ENCODE peak calls at places on chromosomes 1 and 21, in five cellular contexts. One of them, this sample, is unnamed.

GRCh38 chr1:228417471-228418203 is 976 bp upstream of the TRIM17 start:
- DNase-seq in IMR-90: no peak
- DNase-seq in epithelial cell of esophagus: peak
- DNase-seq in adrenal gland: no peak
- DNase-seq in pancreas: no peak
- DNase-seq in this sample: no peak

GRCh38 chr1:110877776-110878175 is 4.8 kb downstream of the CD53 start:
- DNase-seq in IMR-90: no peak
- DNase-seq in epithelial cell of esophagus: no peak
- DNase-seq in adrenal gland: no peak
- DNase-seq in pancreas: no peak
- DNase-seq in this sample: no peak

GRCh38 chr1:67892451-67893125 is 59.3 kb upstream of the GNG12 start:
- DNase-seq in IMR-90: peak
- DNase-seq in epithelial cell of esophagus: no peak
- DNase-seq in adrenal gland: no peak
- DNase-seq in pancreas: no peak
- DNase-seq in this sample: no peak

GRCh38 chr1:224357626-224358124 is 996 bp downstream of the CNIH4 start:
- DNase-seq in IMR-90: peak
- DNase-seq in epithelial cell of esophagus: peak
- DNase-seq in adrenal gland: no peak
- DNase-seq in pancreas: no peak
- DNase-seq in this sample: peak

GRCh38 chr1:21669033-21669286 is 197 bp downstream of the RAP1GAP start:
- DNase-seq in IMR-90: no peak
- DNase-seq in epithelial cell of esophagus: no peak
- DNase-seq in adrenal gland: no peak
- DNase-seq in pancreas: no peak
- DNase-seq in this sample: no peak

GRCh38 chr1:89149229-89149628 is 23.3 kb upstream of the GBP2 start:
- DNase-seq in IMR-90: peak
- DNase-seq in epithelial cell of esophagus: no peak
- DNase-seq in adrenal gland: peak
- DNase-seq in pancreas: peak
- DNase-seq in this sample: no peak

GRCh38 chr1:36882536-36883285 is 151.6 kb downstream of the GRIK3 start:
- DNase-seq in IMR-90: no peak
- DNase-seq in epithelial cell of esophagus: no peak
- DNase-seq in adrenal gland: no peak
- DNase-seq in pancreas: no peak
- DNase-seq in this sample: no peak

GRCh38 chr1:118914379-118915161 is 73.6 kb downstream of the TBX15 start:
- DNase-seq in IMR-90: no peak
- DNase-seq in epithelial cell of esophagus: peak
- DNase-seq in adrenal gland: no peak
- DNase-seq in pancreas: no peak
- DNase-seq in this sample: no peak

GRCh38 chr1:198686069-198686728 is 47.4 kb downstream of the PTPRC start:
- DNase-seq in IMR-90: peak
- DNase-seq in epithelial cell of esophagus: peak
- DNase-seq in adrenal gland: no peak
- DNase-seq in pancreas: no peak
- DNase-seq in this sample: no peak

GRCh38 chr21:15895142-15896106 is 165.6 kb downstream of the USP25 start:
- DNase-seq in IMR-90: peak
- DNase-seq in epithelial cell of esophagus: no peak
- DNase-seq in adrenal gland: no peak
- DNase-seq in pancreas: no peak
- DNase-seq in this sample: no peak

GRCh38 chr1:174428739-174429138 is 19.0 kb upstream of the GPR52 start:
- DNase-seq in IMR-90: no peak
- DNase-seq in epithelial cell of esophagus: no peak
- DNase-seq in adrenal gland: no peak
- DNase-seq in pancreas: no peak
- DNase-seq in this sample: no peak

GRCh38 chr21:45225041-45225740 is 62.5 kb downstream of the POFUT2 start:
- DNase-seq in IMR-90: no peak
- DNase-seq in epithelial cell of esophagus: no peak
- DNase-seq in adrenal gland: no peak
- DNase-seq in pancreas: no peak
- DNase-seq in this sample: no peak

GRCh38 chr1:172476218-172476811 is 32.4 kb upstream of the PIGC start:
- DNase-seq in IMR-90: no peak
- DNase-seq in epithelial cell of esophagus: peak
- DNase-seq in adrenal gland: no peak
- DNase-seq in pancreas: no peak
- DNase-seq in this sample: no peak

GRCh38 chr1:192700834-192701271 is 64.9 kb downstream of the RGS13 start:
- DNase-seq in IMR-90: peak
- DNase-seq in epithelial cell of esophagus: peak
- DNase-seq in adrenal gland: no peak
- DNase-seq in pancreas: no peak
- DNase-seq in this sample: peak

GRCh38 chr1:206000641-206001339 is 2.4 kb downstream of the RAB7B start:
- DNase-seq in IMR-90: peak
- DNase-seq in epithelial cell of esophagus: peak
- DNase-seq in adrenal gland: peak
- DNase-seq in pancreas: no peak
- DNase-seq in this sample: no peak

GRCh38 chr1:45622267-45622890 is 1.5 kb downstream of the CCDC17 start:
- DNase-seq in IMR-90: no peak
- DNase-seq in epithelial cell of esophagus: no peak
- DNase-seq in adrenal gland: no peak
- DNase-seq in pancreas: no peak
- DNase-seq in this sample: no peak

GRCh38 chr1:65255088-65256050 is 54.0 kb upstream of the DNAJC6 start:
- DNase-seq in IMR-90: no peak
- DNase-seq in epithelial cell of esophagus: peak
- DNase-seq in adrenal gland: peak
- DNase-seq in pancreas: no peak
- DNase-seq in this sample: no peak

GRCh38 chr1:213443415-213443814 is 392.4 kb downstream of the RPS6KC1 start:
- DNase-seq in IMR-90: no peak
- DNase-seq in epithelial cell of esophagus: peak
- DNase-seq in adrenal gland: no peak
- DNase-seq in pancreas: no peak
- DNase-seq in this sample: no peak

GRCh38 chr1:111032295-111032897 is 68.7 kb upstream of the LRIF1 start:
- DNase-seq in IMR-90: peak
- DNase-seq in epithelial cell of esophagus: peak
- DNase-seq in adrenal gland: peak
- DNase-seq in pancreas: no peak
- DNase-seq in this sample: no peak

GRCh38 chr1:36095760-36096405 is 7.2 kb downstream of the ADPRS start:
- DNase-seq in IMR-90: no peak
- DNase-seq in epithelial cell of esophagus: no peak
- DNase-seq in adrenal gland: no peak
- DNase-seq in pancreas: no peak
- DNase-seq in this sample: no peak

GRCh38 chr1:54053745-54054437 is 483 bp downstream of the TCEANC2 start:
- DNase-seq in IMR-90: peak
- DNase-seq in epithelial cell of esophagus: peak
- DNase-seq in adrenal gland: no peak
- DNase-seq in pancreas: no peak
- DNase-seq in this sample: no peak

GRCh38 chr1:208216062-208216461 is 28.1 kb downstream of the PLXNA2 start:
- DNase-seq in IMR-90: peak
- DNase-seq in epithelial cell of esophagus: peak
- DNase-seq in adrenal gland: no peak
- DNase-seq in pancreas: no peak
- DNase-seq in this sample: no peak

GRCh38 chr1:46735708-46736324 is 16.9 kb upstream of the EFCAB14 start:
- DNase-seq in IMR-90: peak
- DNase-seq in epithelial cell of esophagus: peak
- DNase-seq in adrenal gland: peak
- DNase-seq in pancreas: no peak
- DNase-seq in this sample: peak

GRCh38 chr1:41353744-41354143 is 7.5 kb upstream of the FOXO6 start:
- DNase-seq in IMR-90: no peak
- DNase-seq in epithelial cell of esophagus: no peak
- DNase-seq in adrenal gland: no peak
- DNase-seq in pancreas: no peak
- DNase-seq in this sample: no peak

GRCh38 chr1:8370046-8370881 is 52.4 kb downstream of the SLC45A1 start:
- DNase-seq in IMR-90: peak
- DNase-seq in epithelial cell of esophagus: no peak
- DNase-seq in adrenal gland: no peak
- DNase-seq in pancreas: no peak
- DNase-seq in this sample: no peak

GRCh38 chr21:16186742-16187141 is 457.0 kb downstream of the USP25 start:
- DNase-seq in IMR-90: peak
- DNase-seq in epithelial cell of esophagus: no peak
- DNase-seq in adrenal gland: no peak
- DNase-seq in pancreas: no peak
- DNase-seq in this sample: no peak

GRCh38 chr1:7278045-7278444 is 492.8 kb downstream of the CAMTA1 start:
- DNase-seq in IMR-90: no peak
- DNase-seq in epithelial cell of esophagus: no peak
- DNase-seq in adrenal gland: no peak
- DNase-seq in pancreas: no peak
- DNase-seq in this sample: no peak

GRCh38 chr1:167467126-167467725 is 51.1 kb downstream of the CD247 start:
- DNase-seq in IMR-90: peak
- DNase-seq in epithelial cell of esophagus: peak
- DNase-seq in adrenal gland: no peak
- DNase-seq in pancreas: no peak
- DNase-seq in this sample: peak

GRCh38 chr1:17664322-17664721 is 90.8 kb upstream of the ACTL8 start:
- DNase-seq in IMR-90: no peak
- DNase-seq in epithelial cell of esophagus: no peak
- DNase-seq in adrenal gland: no peak
- DNase-seq in pancreas: no peak
- DNase-seq in this sample: no peak

GRCh38 chr1:14521602-14522001 is 76.9 kb upstream of the KAZN start:
- DNase-seq in IMR-90: no peak
- DNase-seq in epithelial cell of esophagus: no peak
- DNase-seq in adrenal gland: no peak
- DNase-seq in pancreas: no peak
- DNase-seq in this sample: no peak

GRCh38 chr1:109252893-109253802 is 3.8 kb downstream of the CELSR2 start:
- DNase-seq in IMR-90: no peak
- DNase-seq in epithelial cell of esophagus: peak
- DNase-seq in adrenal gland: no peak
- DNase-seq in pancreas: no peak
- DNase-seq in this sample: no peak
- H3K4me3 ChIP-seq in IMR-90: no peak
- H3K4me3 ChIP-seq in epithelial cell of esophagus: peak
- H3K4me3 ChIP-seq in adrenal gland: no peak
- H3K4me3 ChIP-seq in pancreas: no peak
- H3K4me3 ChIP-seq in this sample: no peak

DNA sequence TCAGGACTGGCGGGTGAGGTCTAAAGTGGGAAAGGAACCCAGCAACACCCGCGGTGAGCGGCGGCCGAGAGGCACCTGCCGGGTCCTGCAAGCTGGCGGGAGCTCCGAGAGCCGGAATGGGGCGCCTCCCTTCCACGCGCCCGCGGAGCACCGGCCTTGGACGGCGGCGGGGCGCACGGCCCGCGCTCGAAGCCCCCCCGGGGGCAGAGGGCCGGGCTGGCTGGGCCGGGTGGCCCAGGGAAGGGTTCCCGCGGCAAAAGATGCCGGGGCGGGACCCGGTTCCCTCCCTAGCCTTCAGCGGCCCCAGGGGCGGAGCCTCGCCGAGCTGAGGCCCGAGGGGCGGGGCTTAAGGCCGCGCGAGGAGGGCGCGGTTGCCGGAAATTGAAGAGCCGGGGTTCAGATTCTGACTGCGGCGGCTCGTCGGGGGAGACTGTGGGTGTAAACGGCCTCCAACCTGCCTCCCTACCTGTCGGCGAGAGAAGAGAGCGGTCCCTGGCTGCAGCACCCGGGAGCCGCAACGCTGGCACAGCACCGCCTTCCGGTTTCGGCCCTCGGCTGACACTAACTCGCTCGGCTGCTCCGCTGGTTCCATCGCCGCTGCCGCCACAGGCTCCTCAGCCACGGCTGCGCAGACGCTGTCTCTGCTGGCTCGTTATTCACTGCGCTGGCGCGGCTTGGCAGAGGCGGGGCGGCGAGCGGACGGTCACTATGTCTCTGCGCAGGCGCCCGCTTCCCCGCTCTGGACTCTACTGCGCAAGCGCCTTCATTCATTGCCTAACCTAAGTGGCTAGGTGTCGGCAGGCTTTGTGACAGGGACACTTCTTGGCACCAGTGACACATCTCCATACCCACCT is at the start of gene RABIF:
- DNase-seq in IMR-90: peak
- DNase-seq in epithelial cell of esophagus: peak
- DNase-seq in adrenal gland: peak
- DNase-seq in pancreas: peak
- DNase-seq in this sample: peak
- TF ChIP-seq CTCF in IMR-90: peak
- TF ChIP-seq CTCF in epithelial cell of esophagus: peak
- TF ChIP-seq CTCF in adrenal gland: no peak
- TF ChIP-seq CTCF in pancreas: no peak
- TF ChIP-seq CTCF in this sample: peak

GRCh38 chr1:95084317-95085176 is 11.8 kb upstream of the ALG14 start:
- DNase-seq in IMR-90: peak
- DNase-seq in epithelial cell of esophagus: peak
- DNase-seq in adrenal gland: no peak
- DNase-seq in pancreas: no peak
- DNase-seq in this sample: no peak
- H3K4me3 ChIP-seq in IMR-90: no peak
- H3K4me3 ChIP-seq in epithelial cell of esophagus: no peak
- H3K4me3 ChIP-seq in adrenal gland: no peak
- H3K4me3 ChIP-seq in pancreas: no peak
- H3K4me3 ChIP-seq in this sample: no peak

GRCh38 chr21:39913651-39914145 is 46.5 kb downstream of the PCP4 start:
- DNase-seq in IMR-90: no peak
- DNase-seq in epithelial cell of esophagus: no peak
- DNase-seq in adrenal gland: no peak
- DNase-seq in pancreas: no peak
- DNase-seq in this sample: no peak

GRCh38 chr21:39915881-39916280 is 48.6 kb downstream of the PCP4 start:
- DNase-seq in IMR-90: no peak
- DNase-seq in epithelial cell of esophagus: no peak
- DNase-seq in adrenal gland: no peak
- DNase-seq in pancreas: no peak
- DNase-seq in this sample: peak

GRCh38 chr21:39908265-39908923 is 41.2 kb downstream of the PCP4 start:
- DNase-seq in IMR-90: no peak
- DNase-seq in epithelial cell of esophagus: no peak
- DNase-seq in adrenal gland: no peak
- DNase-seq in pancreas: no peak
- DNase-seq in this sample: no peak

GRCh38 chr21:39911792-39912191 is 44.6 kb downstream of the PCP4 start:
- DNase-seq in IMR-90: no peak
- DNase-seq in epithelial cell of esophagus: no peak
- DNase-seq in adrenal gland: no peak
- DNase-seq in pancreas: no peak
- DNase-seq in this sample: no peak

DNA sequence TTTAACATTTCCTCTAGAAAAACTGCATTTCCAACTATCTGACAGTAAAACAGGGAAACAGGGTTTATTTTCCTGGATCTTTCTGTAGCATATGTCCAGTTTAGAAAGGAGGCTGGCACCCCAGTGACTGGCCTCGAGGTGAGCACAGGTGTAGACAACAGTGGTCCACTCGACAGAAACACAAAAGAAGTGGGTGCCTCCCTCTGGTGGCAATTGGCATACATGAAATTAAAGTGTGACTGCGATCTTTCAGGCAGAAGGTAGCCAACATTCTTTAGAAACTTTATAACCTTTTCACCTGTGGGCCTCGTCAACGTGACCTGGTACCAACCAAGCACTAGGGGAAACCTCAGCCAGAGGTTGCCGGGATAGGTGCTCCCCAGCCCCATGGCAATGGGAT is 44.0 kb downstream of the PCP4 start:
- DNase-seq in IMR-90: no peak
- DNase-seq in epithelial cell of esophagus: no peak
- DNase-seq in adrenal gland: no peak
- DNase-seq in pancreas: no peak
- DNase-seq in this sample: no peak
- TF ChIP-seq CTCF in IMR-90: no peak
- TF ChIP-seq CTCF in epithelial cell of esophagus: no peak
- TF ChIP-seq CTCF in adrenal gland: no peak
- TF ChIP-seq CTCF in pancreas: no peak
- TF ChIP-seq CTCF in this sample: peak

This sample was measured in retinal pigment epithelial cell.